ENCODE peak calls at places on chromosomes 16 and 17, in four cellular contexts. Y is neuronal stem cell, T is Panc1, U is adrenal gland. Z is an unnamed sample.

GRCh38 chr17:7080445-7081041 is 492 bp upstream of the CLEC10A start:
- DNase-seq in Y (no peak), T (no peak), U (no peak), Z (no peak)

GRCh38 chr17:12041316-12041715 is 20.6 kb downstream of the MAP2K4 start:
- DNase-seq in Y (no peak), T (no peak), U (no peak), Z (peak)

GRCh38 chr17:38464251-38464722 is 36.0 kb downstream of the ARHGAP23 start:
- DNase-seq in Y (no peak), T (no peak), U (peak), Z (no peak)

GRCh38 chr16:86367291-86368072 is 142.8 kb upstream of the FOXF1 start:
- DNase-seq in Y (no peak), T (no peak), U (no peak), Z (no peak)

GRCh38 chr16:89586853-89587252 is 11.3 kb downstream of the CPNE7 start:
- DNase-seq in Y (no peak), T (no peak), U (no peak), Z (no peak)

GRCh38 chr17:27430882-27431491 is 25.3 kb upstream of the KSR1 start:
- DNase-seq in Y (peak), T (no peak), U (peak), Z (no peak)

GRCh38 chr17:45172232-45172540 is 10.5 kb downstream of the HEXIM2 start:
- DNase-seq in Y (no peak), T (no peak), U (no peak), Z (no peak)

GRCh38 chr16:82092711-82093110 is 57.7 kb downstream of the HSD17B2 start:
- DNase-seq in Y (no peak), T (no peak), U (no peak), Z (no peak)

GRCh38 chr17:1762906-1763829 is 1.3 kb downstream of the SERPINF1 start:
- DNase-seq in Y (peak), T (no peak), U (no peak), Z (no peak)

GRCh38 chr17:17690156-17690737 is 9.0 kb downstream of the RAI1 start:
- DNase-seq in Y (no peak), T (no peak), U (no peak), Z (no peak)

GRCh38 chr17:46152423-46152822 is 40.8 kb downstream of the KANSL1 start:
- DNase-seq in Y (no peak), T (no peak), U (no peak), Z (no peak)

GRCh38 chr16:85602831-85603755 is 10.0 kb upstream of the GSE1 start:
- DNase-seq in Y (no peak), T (no peak), U (no peak), Z (no peak)

GRCh38 chr16:89695086-89695874 is 6.2 kb downstream of the SPATA2L start:
- DNase-seq in Y (no peak), T (no peak), U (peak), Z (no peak)

GRCh38 chr17:44002141-44002848 is 2.1 kb upstream of the NAGS start:
- DNase-seq in Y (no peak), T (no peak), U (no peak), Z (peak)

GRCh38 chr16:50248845-50249244 is 17.5 kb upstream of the ADCY7 start:
- DNase-seq in Y (no peak), T (no peak), U (no peak), Z (no peak)

GRCh38 chr16:14957576-14958322 is 17.1 kb upstream of the PDXDC1 start:
- DNase-seq in Y (no peak), T (no peak), U (no peak), Z (no peak)

GRCh38 chr17:45813051-45813731 is 29.1 kb downstream of the CRHR1 start:
- DNase-seq in Y (peak), T (no peak), U (no peak), Z (no peak)

GRCh38 chr16:1346422-1347285 is 5.0 kb downstream of the TSR3 start:
- DNase-seq in Y (no peak), T (no peak), U (no peak), Z (no peak)

GRCh38 chr17:40095944-40096791 is 4.2 kb downstream of the NR1D1 start:
- DNase-seq in Y (no peak), T (no peak), U (peak), Z (no peak)